ENCODE peak calls at places on chromosomes 6 and 20, in nine cellular contexts. One of them, this sample, is unnamed.

GRCh38 chr6:44590471-44590870 is 203.0 kb downstream of the CDC5L start:
- DNase-seq in PC-3: no peak
- DNase-seq in AG08395: no peak
- DNase-seq in NCI-H748 treated with DMSO at 0.1 percent for 48 hours: no peak
- DNase-seq in GDM1: no peak
- DNase-seq in activated T-helper 9 cell treated with anti-CD3 and anti-CD28 coated beads, Interleukin-2, amount 50 U/mL, for 16 hours: no peak
- DNase-seq in stimulated activated CD4-positive, alpha-beta T cell treated with anti-CD3 and anti-CD28 coated beads, TNF-alpha, amount 100 ng/mL, for 24 hours: no peak
- DNase-seq in fibroblast of lung: no peak
- DNase-seq in GM04504: no peak
- DNase-seq in this sample: no peak

GRCh38 chr20:14599613-14600012 is 262.2 kb upstream of the FLRT3 start:
- DNase-seq in PC-3: no peak
- DNase-seq in AG08395: no peak
- DNase-seq in NCI-H748 treated with DMSO at 0.1 percent for 48 hours: no peak
- DNase-seq in GDM1: no peak
- DNase-seq in activated T-helper 9 cell treated with anti-CD3 and anti-CD28 coated beads, Interleukin-2, amount 50 U/mL, for 16 hours: no peak
- DNase-seq in stimulated activated CD4-positive, alpha-beta T cell treated with anti-CD3 and anti-CD28 coated beads, TNF-alpha, amount 100 ng/mL, for 24 hours: no peak
- DNase-seq in fibroblast of lung: no peak
- DNase-seq in GM04504: no peak
- DNase-seq in this sample: no peak

GRCh38 chr20:41476013-41476441 is 109.4 kb upstream of the EMILIN3 start:
- DNase-seq in PC-3: peak
- DNase-seq in AG08395: peak
- DNase-seq in NCI-H748 treated with DMSO at 0.1 percent for 48 hours: peak
- DNase-seq in GDM1: no peak
- DNase-seq in activated T-helper 9 cell treated with anti-CD3 and anti-CD28 coated beads, Interleukin-2, amount 50 U/mL, for 16 hours: no peak
- DNase-seq in stimulated activated CD4-positive, alpha-beta T cell treated with anti-CD3 and anti-CD28 coated beads, TNF-alpha, amount 100 ng/mL, for 24 hours: no peak
- DNase-seq in fibroblast of lung: peak
- DNase-seq in GM04504: peak
- DNase-seq in this sample: no peak

GRCh38 chr20:57809661-57810172 is 99.9 kb upstream of the PMEPA1 start:
- DNase-seq in PC-3: peak
- DNase-seq in AG08395: peak
- DNase-seq in NCI-H748 treated with DMSO at 0.1 percent for 48 hours: no peak
- DNase-seq in GDM1: no peak
- DNase-seq in activated T-helper 9 cell treated with anti-CD3 and anti-CD28 coated beads, Interleukin-2, amount 50 U/mL, for 16 hours: no peak
- DNase-seq in stimulated activated CD4-positive, alpha-beta T cell treated with anti-CD3 and anti-CD28 coated beads, TNF-alpha, amount 100 ng/mL, for 24 hours: no peak
- DNase-seq in fibroblast of lung: no peak
- DNase-seq in GM04504: no peak
- DNase-seq in this sample: no peak

GRCh38 chr20:11901127-11901526 is 16.6 kb upstream of the BTBD3 start:
- DNase-seq in PC-3: peak
- DNase-seq in AG08395: peak
- DNase-seq in NCI-H748 treated with DMSO at 0.1 percent for 48 hours: no peak
- DNase-seq in GDM1: no peak
- DNase-seq in activated T-helper 9 cell treated with anti-CD3 and anti-CD28 coated beads, Interleukin-2, amount 50 U/mL, for 16 hours: no peak
- DNase-seq in stimulated activated CD4-positive, alpha-beta T cell treated with anti-CD3 and anti-CD28 coated beads, TNF-alpha, amount 100 ng/mL, for 24 hours: no peak
- DNase-seq in fibroblast of lung: peak
- DNase-seq in GM04504: peak
- DNase-seq in this sample: no peak

GRCh38 chr6:132648356-132648755 is 10.6 kb downstream of the TAAR1 start:
- DNase-seq in PC-3: peak
- DNase-seq in AG08395: no peak
- DNase-seq in NCI-H748 treated with DMSO at 0.1 percent for 48 hours: no peak
- DNase-seq in GDM1: peak
- DNase-seq in activated T-helper 9 cell treated with anti-CD3 and anti-CD28 coated beads, Interleukin-2, amount 50 U/mL, for 16 hours: no peak
- DNase-seq in stimulated activated CD4-positive, alpha-beta T cell treated with anti-CD3 and anti-CD28 coated beads, TNF-alpha, amount 100 ng/mL, for 24 hours: no peak
- DNase-seq in fibroblast of lung: peak
- DNase-seq in GM04504: no peak
- DNase-seq in this sample: no peak

GRCh38 chr6:134739299-134740090 is 210.4 kb downstream of the ALDH8A1 start:
- DNase-seq in PC-3: no peak
- DNase-seq in AG08395: no peak
- DNase-seq in NCI-H748 treated with DMSO at 0.1 percent for 48 hours: no peak
- DNase-seq in GDM1: no peak
- DNase-seq in activated T-helper 9 cell treated with anti-CD3 and anti-CD28 coated beads, Interleukin-2, amount 50 U/mL, for 16 hours: no peak
- DNase-seq in stimulated activated CD4-positive, alpha-beta T cell treated with anti-CD3 and anti-CD28 coated beads, TNF-alpha, amount 100 ng/mL, for 24 hours: no peak
- DNase-seq in fibroblast of lung: peak
- DNase-seq in GM04504: no peak
- DNase-seq in this sample: no peak

GRCh38 chr6:137904822-137905617 is 38.0 kb downstream of the TNFAIP3 start:
- DNase-seq in PC-3: no peak
- DNase-seq in AG08395: peak
- DNase-seq in NCI-H748 treated with DMSO at 0.1 percent for 48 hours: no peak
- DNase-seq in GDM1: no peak
- DNase-seq in activated T-helper 9 cell treated with anti-CD3 and anti-CD28 coated beads, Interleukin-2, amount 50 U/mL, for 16 hours: peak
- DNase-seq in stimulated activated CD4-positive, alpha-beta T cell treated with anti-CD3 and anti-CD28 coated beads, TNF-alpha, amount 100 ng/mL, for 24 hours: peak
- DNase-seq in fibroblast of lung: no peak
- DNase-seq in GM04504: no peak
- DNase-seq in this sample: no peak

GRCh38 chr20:13659288-13659687 is 20.6 kb upstream of the TASP1 start:
- DNase-seq in PC-3: no peak
- DNase-seq in AG08395: no peak
- DNase-seq in NCI-H748 treated with DMSO at 0.1 percent for 48 hours: no peak
- DNase-seq in GDM1: no peak
- DNase-seq in activated T-helper 9 cell treated with anti-CD3 and anti-CD28 coated beads, Interleukin-2, amount 50 U/mL, for 16 hours: no peak
- DNase-seq in stimulated activated CD4-positive, alpha-beta T cell treated with anti-CD3 and anti-CD28 coated beads, TNF-alpha, amount 100 ng/mL, for 24 hours: no peak
- DNase-seq in fibroblast of lung: no peak
- DNase-seq in GM04504: no peak
- DNase-seq in this sample: no peak

This sample was measured in ecto neural progenitor cell.